ENCODE peak calls at places on chromosome 7, in six cellular contexts. One of them, this sample, is unnamed.
A peak's percentile ranks its signal among the peaks of the same experiment; 100 is the strongest.

GRCh38 chr7:45601816-45602540 is 27.8 kb downstream of the ADCY1 start:
- DNase-seq in NCI-H345: no peak
- DNase-seq in mucosa of gallbladder: no peak
- DNase-seq in cardiac fibroblast: no peak
- DNase-seq in KG1: no peak
- DNase-seq in stimulated activated CD8-positive, alpha-beta memory T cell treated with anti-CD3 and anti-CD28 coated beads, Interleukin-12 subunit alpha, Interleukin-12 subunit beta, amount 100 ng/mL, for 4 hours: no peak
- DNase-seq in this sample: no peak

GRCh38 chr7:100157334-100158228 is 942 bp downstream of the TRAPPC14 start:
- DNase-seq in NCI-H345: no peak
- DNase-seq in mucosa of gallbladder: no peak
- DNase-seq in cardiac fibroblast: peak; percentile 53
- DNase-seq in KG1: no peak
- DNase-seq in stimulated activated CD8-positive, alpha-beta memory T cell treated with anti-CD3 and anti-CD28 coated beads, Interleukin-12 subunit alpha, Interleukin-12 subunit beta, amount 100 ng/mL, for 4 hours: no peak
- DNase-seq in this sample: peak; percentile 34

GRCh38 chr7:155205368-155206285 is 92.1 kb upstream of the INSIG1 start:
- DNase-seq in NCI-H345: no peak
- DNase-seq in mucosa of gallbladder: peak; percentile 77
- DNase-seq in cardiac fibroblast: peak; percentile 91
- DNase-seq in KG1: peak; percentile 83
- DNase-seq in stimulated activated CD8-positive, alpha-beta memory T cell treated with anti-CD3 and anti-CD28 coated beads, Interleukin-12 subunit alpha, Interleukin-12 subunit beta, amount 100 ng/mL, for 4 hours: peak; percentile 76
- DNase-seq in this sample: peak; percentile 71

GRCh38 chr7:155490697-155491628 is 33.0 kb downstream of the EN2 start:
- DNase-seq in NCI-H345: no peak
- DNase-seq in mucosa of gallbladder: peak; percentile 49
- DNase-seq in cardiac fibroblast: peak; percentile 22
- DNase-seq in KG1: no peak
- DNase-seq in stimulated activated CD8-positive, alpha-beta memory T cell treated with anti-CD3 and anti-CD28 coated beads, Interleukin-12 subunit alpha, Interleukin-12 subunit beta, amount 100 ng/mL, for 4 hours: no peak
- DNase-seq in this sample: no peak

GRCh38 chr7:154598864-154599263 is 404.1 kb downstream of the PAXIP1 start:
- DNase-seq in NCI-H345: no peak
- DNase-seq in mucosa of gallbladder: no peak
- DNase-seq in cardiac fibroblast: no peak
- DNase-seq in KG1: no peak
- DNase-seq in stimulated activated CD8-positive, alpha-beta memory T cell treated with anti-CD3 and anti-CD28 coated beads, Interleukin-12 subunit alpha, Interleukin-12 subunit beta, amount 100 ng/mL, for 4 hours: no peak
- DNase-seq in this sample: no peak

GRCh38 chr7:128259131-128260056 is 18.3 kb downstream of the LEP start:
- DNase-seq in NCI-H345: no peak
- DNase-seq in mucosa of gallbladder: peak; percentile 69
- DNase-seq in cardiac fibroblast: peak; percentile 46
- DNase-seq in KG1: no peak
- DNase-seq in stimulated activated CD8-positive, alpha-beta memory T cell treated with anti-CD3 and anti-CD28 coated beads, Interleukin-12 subunit alpha, Interleukin-12 subunit beta, amount 100 ng/mL, for 4 hours: no peak
- DNase-seq in this sample: no peak

GRCh38 chr7:106535234-106536026 is 125.5 kb downstream of the CCDC71L start:
- DNase-seq in NCI-H345: no peak
- DNase-seq in mucosa of gallbladder: no peak
- DNase-seq in cardiac fibroblast: no peak
- DNase-seq in KG1: no peak
- DNase-seq in stimulated activated CD8-positive, alpha-beta memory T cell treated with anti-CD3 and anti-CD28 coated beads, Interleukin-12 subunit alpha, Interleukin-12 subunit beta, amount 100 ng/mL, for 4 hours: no peak
- DNase-seq in this sample: no peak

GRCh38 chr7:44894881-44895600 is 9.7 kb upstream of the PURB start:
- DNase-seq in NCI-H345: no peak
- DNase-seq in mucosa of gallbladder: no peak
- DNase-seq in cardiac fibroblast: no peak
- DNase-seq in KG1: no peak
- DNase-seq in stimulated activated CD8-positive, alpha-beta memory T cell treated with anti-CD3 and anti-CD28 coated beads, Interleukin-12 subunit alpha, Interleukin-12 subunit beta, amount 100 ng/mL, for 4 hours: no peak
- DNase-seq in this sample: no peak

GRCh38 chr7:49783446-49783845 is 10.0 kb downstream of the VWC2 start:
- DNase-seq in NCI-H345: no peak
- DNase-seq in mucosa of gallbladder: peak; percentile 41
- DNase-seq in cardiac fibroblast: no peak
- DNase-seq in KG1: no peak
- DNase-seq in stimulated activated CD8-positive, alpha-beta memory T cell treated with anti-CD3 and anti-CD28 coated beads, Interleukin-12 subunit alpha, Interleukin-12 subunit beta, amount 100 ng/mL, for 4 hours: no peak
- DNase-seq in this sample: no peak

GRCh38 chr7:93147358-93147757 is 827 bp downstream of the SAMD9L start:
- DNase-seq in NCI-H345: no peak
- DNase-seq in mucosa of gallbladder: peak; percentile 12
- DNase-seq in cardiac fibroblast: peak; percentile 65
- DNase-seq in KG1: peak; percentile 37
- DNase-seq in stimulated activated CD8-positive, alpha-beta memory T cell treated with anti-CD3 and anti-CD28 coated beads, Interleukin-12 subunit alpha, Interleukin-12 subunit beta, amount 100 ng/mL, for 4 hours: peak; percentile 8
- DNase-seq in this sample: peak; percentile 26

GRCh38 chr7:4057289-4057616 is 624.8 kb upstream of the FOXK1 start:
- DNase-seq in NCI-H345: no peak
- DNase-seq in mucosa of gallbladder: no peak
- DNase-seq in cardiac fibroblast: no peak
- DNase-seq in KG1: no peak
- DNase-seq in stimulated activated CD8-positive, alpha-beta memory T cell treated with anti-CD3 and anti-CD28 coated beads, Interleukin-12 subunit alpha, Interleukin-12 subunit beta, amount 100 ng/mL, for 4 hours: no peak
- DNase-seq in this sample: no peak

GRCh38 chr7:159061674-159062212 is 82.9 kb downstream of the VIPR2 start:
- DNase-seq in NCI-H345: no peak
- DNase-seq in mucosa of gallbladder: no peak
- DNase-seq in cardiac fibroblast: no peak
- DNase-seq in KG1: no peak
- DNase-seq in stimulated activated CD8-positive, alpha-beta memory T cell treated with anti-CD3 and anti-CD28 coated beads, Interleukin-12 subunit alpha, Interleukin-12 subunit beta, amount 100 ng/mL, for 4 hours: no peak
- DNase-seq in this sample: no peak

GRCh38 chr7:465710-466400 is 53.8 kb downstream of the PDGFA start:
- DNase-seq in NCI-H345: no peak
- DNase-seq in mucosa of gallbladder: no peak
- DNase-seq in cardiac fibroblast: no peak
- DNase-seq in KG1: no peak
- DNase-seq in stimulated activated CD8-positive, alpha-beta memory T cell treated with anti-CD3 and anti-CD28 coated beads, Interleukin-12 subunit alpha, Interleukin-12 subunit beta, amount 100 ng/mL, for 4 hours: no peak
- DNase-seq in this sample: no peak

GRCh38 chr7:139776486-139777303 is 1.1 kb downstream of the HIPK2 start:
- DNase-seq in NCI-H345: peak; percentile 50
- DNase-seq in mucosa of gallbladder: no peak
- DNase-seq in cardiac fibroblast: peak; percentile 56
- DNase-seq in KG1: peak; percentile 82
- DNase-seq in stimulated activated CD8-positive, alpha-beta memory T cell treated with anti-CD3 and anti-CD28 coated beads, Interleukin-12 subunit alpha, Interleukin-12 subunit beta, amount 100 ng/mL, for 4 hours: no peak
- DNase-seq in this sample: no peak

GRCh38 chr7:113026941-113027340 is 59.7 kb downstream of the GPR85 start:
- DNase-seq in NCI-H345: no peak
- DNase-seq in mucosa of gallbladder: no peak
- DNase-seq in cardiac fibroblast: no peak
- DNase-seq in KG1: no peak
- DNase-seq in stimulated activated CD8-positive, alpha-beta memory T cell treated with anti-CD3 and anti-CD28 coated beads, Interleukin-12 subunit alpha, Interleukin-12 subunit beta, amount 100 ng/mL, for 4 hours: no peak
- DNase-seq in this sample: no peak

GRCh38 chr7:17584822-17585221 is 286.4 kb downstream of the AHR start:
- DNase-seq in NCI-H345: no peak
- DNase-seq in mucosa of gallbladder: no peak
- DNase-seq in cardiac fibroblast: peak; percentile 21
- DNase-seq in KG1: no peak
- DNase-seq in stimulated activated CD8-positive, alpha-beta memory T cell treated with anti-CD3 and anti-CD28 coated beads, Interleukin-12 subunit alpha, Interleukin-12 subunit beta, amount 100 ng/mL, for 4 hours: no peak
- DNase-seq in this sample: no peak

GRCh38 chr7:32506266-32507054 is 11.2 kb downstream of the AVL9 start:
- DNase-seq in NCI-H345: no peak
- DNase-seq in mucosa of gallbladder: no peak
- DNase-seq in cardiac fibroblast: peak; percentile 84
- DNase-seq in KG1: no peak
- DNase-seq in stimulated activated CD8-positive, alpha-beta memory T cell treated with anti-CD3 and anti-CD28 coated beads, Interleukin-12 subunit alpha, Interleukin-12 subunit beta, amount 100 ng/mL, for 4 hours: no peak
- DNase-seq in this sample: peak; percentile 97

GRCh38 chr7:131774419-131775220 is 218.2 kb upstream of the PODXL start:
- DNase-seq in NCI-H345: no peak
- DNase-seq in mucosa of gallbladder: no peak
- DNase-seq in cardiac fibroblast: peak; percentile 2
- DNase-seq in KG1: no peak
- DNase-seq in stimulated activated CD8-positive, alpha-beta memory T cell treated with anti-CD3 and anti-CD28 coated beads, Interleukin-12 subunit alpha, Interleukin-12 subunit beta, amount 100 ng/mL, for 4 hours: no peak
- DNase-seq in this sample: peak; percentile 59

GRCh38 chr7:96136600-96137239 is 185.2 kb downstream of the SLC25A13 start:
- DNase-seq in NCI-H345: peak; percentile 83
- DNase-seq in mucosa of gallbladder: no peak
- DNase-seq in cardiac fibroblast: no peak
- DNase-seq in KG1: no peak
- DNase-seq in stimulated activated CD8-positive, alpha-beta memory T cell treated with anti-CD3 and anti-CD28 coated beads, Interleukin-12 subunit alpha, Interleukin-12 subunit beta, amount 100 ng/mL, for 4 hours: no peak
- DNase-seq in this sample: no peak

GRCh38 chr7:30927040-30927439 is 15.4 kb downstream of the AQP1 start:
- DNase-seq in NCI-H345: no peak
- DNase-seq in mucosa of gallbladder: peak; percentile 8
- DNase-seq in cardiac fibroblast: no peak
- DNase-seq in KG1: no peak
- DNase-seq in stimulated activated CD8-positive, alpha-beta memory T cell treated with anti-CD3 and anti-CD28 coated beads, Interleukin-12 subunit alpha, Interleukin-12 subunit beta, amount 100 ng/mL, for 4 hours: no peak
- DNase-seq in this sample: no peak

GRCh38 chr7:146961617-146962016 is 845.0 kb downstream of the CNTNAP2 start:
- DNase-seq in NCI-H345: no peak
- DNase-seq in mucosa of gallbladder: no peak
- DNase-seq in cardiac fibroblast: peak; percentile 69
- DNase-seq in KG1: no peak
- DNase-seq in stimulated activated CD8-positive, alpha-beta memory T cell treated with anti-CD3 and anti-CD28 coated beads, Interleukin-12 subunit alpha, Interleukin-12 subunit beta, amount 100 ng/mL, for 4 hours: no peak
- DNase-seq in this sample: no peak

GRCh38 chr7:90271753-90272152 is 26.8 kb downstream of the CFAP69 start:
- DNase-seq in NCI-H345: no peak
- DNase-seq in mucosa of gallbladder: no peak
- DNase-seq in cardiac fibroblast: peak; percentile 75
- DNase-seq in KG1: no peak
- DNase-seq in stimulated activated CD8-positive, alpha-beta memory T cell treated with anti-CD3 and anti-CD28 coated beads, Interleukin-12 subunit alpha, Interleukin-12 subunit beta, amount 100 ng/mL, for 4 hours: no peak
- DNase-seq in this sample: peak; percentile 12

GRCh38 chr7:26365077-26365896 is 73.6 kb downstream of the SNX10 start:
- DNase-seq in NCI-H345: peak; percentile 75
- DNase-seq in mucosa of gallbladder: peak; percentile 68
- DNase-seq in cardiac fibroblast: peak; percentile 83
- DNase-seq in KG1: peak; percentile 36
- DNase-seq in stimulated activated CD8-positive, alpha-beta memory T cell treated with anti-CD3 and anti-CD28 coated beads, Interleukin-12 subunit alpha, Interleukin-12 subunit beta, amount 100 ng/mL, for 4 hours: no peak
- DNase-seq in this sample: peak; percentile 58

GRCh38 chr7:34357068-34357467 is 300.9 kb upstream of the NPSR1 start:
- DNase-seq in NCI-H345: no peak
- DNase-seq in mucosa of gallbladder: no peak
- DNase-seq in cardiac fibroblast: no peak
- DNase-seq in KG1: no peak
- DNase-seq in stimulated activated CD8-positive, alpha-beta memory T cell treated with anti-CD3 and anti-CD28 coated beads, Interleukin-12 subunit alpha, Interleukin-12 subunit beta, amount 100 ng/mL, for 4 hours: no peak
- DNase-seq in this sample: peak; percentile 91

GRCh38 chr7:42493436-42494198 is 256.6 kb upstream of the GLI3 start:
- DNase-seq in NCI-H345: no peak
- DNase-seq in mucosa of gallbladder: peak; percentile 73
- DNase-seq in cardiac fibroblast: peak; percentile 92
- DNase-seq in KG1: no peak
- DNase-seq in stimulated activated CD8-positive, alpha-beta memory T cell treated with anti-CD3 and anti-CD28 coated beads, Interleukin-12 subunit alpha, Interleukin-12 subunit beta, amount 100 ng/mL, for 4 hours: no peak
- DNase-seq in this sample: peak; percentile 94

GRCh38 chr7:101124376-101125056 is 2.4 kb upstream of the SERPINE1 start:
- DNase-seq in NCI-H345: peak; percentile 18
- DNase-seq in mucosa of gallbladder: no peak
- DNase-seq in cardiac fibroblast: peak; percentile 92
- DNase-seq in KG1: no peak
- DNase-seq in stimulated activated CD8-positive, alpha-beta memory T cell treated with anti-CD3 and anti-CD28 coated beads, Interleukin-12 subunit alpha, Interleukin-12 subunit beta, amount 100 ng/mL, for 4 hours: no peak
- DNase-seq in this sample: peak; percentile 86

GRCh38 chr7:25259487-25260243 is 31.4 kb upstream of the NPVF start:
- DNase-seq in NCI-H345: peak; percentile 85
- DNase-seq in mucosa of gallbladder: peak; percentile 68
- DNase-seq in cardiac fibroblast: peak; percentile 88
- DNase-seq in KG1: peak; percentile 45
- DNase-seq in stimulated activated CD8-positive, alpha-beta memory T cell treated with anti-CD3 and anti-CD28 coated beads, Interleukin-12 subunit alpha, Interleukin-12 subunit beta, amount 100 ng/mL, for 4 hours: peak; percentile 15
- DNase-seq in this sample: peak; percentile 62

GRCh38 chr7:129213828-129214227 is 11.0 kb upstream of the AHCYL2 start:
- DNase-seq in NCI-H345: peak; percentile 8
- DNase-seq in mucosa of gallbladder: no peak
- DNase-seq in cardiac fibroblast: no peak
- DNase-seq in KG1: no peak
- DNase-seq in stimulated activated CD8-positive, alpha-beta memory T cell treated with anti-CD3 and anti-CD28 coated beads, Interleukin-12 subunit alpha, Interleukin-12 subunit beta, amount 100 ng/mL, for 4 hours: no peak
- DNase-seq in this sample: no peak

GRCh38 chr7:102306916-102307677 is 20.4 kb downstream of the SH2B2 start:
- DNase-seq in NCI-H345: peak; percentile 20
- DNase-seq in mucosa of gallbladder: peak; percentile 45
- DNase-seq in cardiac fibroblast: peak; percentile 44
- DNase-seq in KG1: no peak
- DNase-seq in stimulated activated CD8-positive, alpha-beta memory T cell treated with anti-CD3 and anti-CD28 coated beads, Interleukin-12 subunit alpha, Interleukin-12 subunit beta, amount 100 ng/mL, for 4 hours: no peak
- DNase-seq in this sample: no peak